ENCODE peak calls at places on chromosome 13, in eight cellular contexts. One of them, this sample, is unnamed.

GRCh38 chr13:80664930-80665329 is 324.0 kb upstream of the SPRY2 start:
- DNase-seq in cardiac muscle cell: peak; percentile 68
- DNase-seq in brain microvascular endothelial cell: no peak
- DNase-seq in GOT3: no peak
- DNase-seq in head of caudate nucleus: no peak
- DNase-seq in KG1: no peak
- DNase-seq in H9: no peak
- DNase-seq in aorta: no peak
- DNase-seq in this sample: no peak

GRCh38 chr13:85997587-85997986 is 198.4 kb upstream of the SLITRK6 start:
- DNase-seq in aorta: no peak
- DNase-seq in cardiac muscle cell: no peak
- DNase-seq in brain microvascular endothelial cell: no peak
- DNase-seq in KG1: no peak
- DNase-seq in H9: no peak
- DNase-seq in head of caudate nucleus: no peak
- DNase-seq in GOT3: no peak
- DNase-seq in this sample: no peak

GRCh38 chr13:98445340-98446233 is 131.3 kb downstream of the STK24 start:
- DNase-seq in cardiac muscle cell: peak; percentile 64
- DNase-seq in brain microvascular endothelial cell: peak; percentile 34
- DNase-seq in KG1: peak; percentile 27
- DNase-seq in head of caudate nucleus: peak; percentile 70
- DNase-seq in GOT3: no peak
- DNase-seq in H9: peak; percentile 89
- DNase-seq in aorta: peak; percentile 91
- DNase-seq in this sample: peak; percentile 46

GRCh38 chr13:40535345-40535836 is 131.1 kb downstream of the FOXO1 start:
- DNase-seq in H9: no peak
- DNase-seq in cardiac muscle cell: no peak
- DNase-seq in KG1: no peak
- DNase-seq in GOT3: no peak
- DNase-seq in brain microvascular endothelial cell: no peak
- DNase-seq in head of caudate nucleus: no peak
- DNase-seq in aorta: no peak
- DNase-seq in this sample: no peak

GRCh38 chr13:62320129-62320724 is 904.6 kb upstream of the PCDH20 start:
- DNase-seq in KG1: no peak
- DNase-seq in brain microvascular endothelial cell: peak; percentile 24
- DNase-seq in H9: no peak
- DNase-seq in head of caudate nucleus: no peak
- DNase-seq in GOT3: no peak
- DNase-seq in aorta: no peak
- DNase-seq in cardiac muscle cell: peak; percentile 66
- DNase-seq in this sample: no peak

GRCh38 chr13:41588899-41589298 is 131.5 kb downstream of the RGCC start:
- DNase-seq in GOT3: no peak
- DNase-seq in brain microvascular endothelial cell: peak; percentile 75
- DNase-seq in KG1: no peak
- DNase-seq in H9: no peak
- DNase-seq in head of caudate nucleus: no peak
- DNase-seq in aorta: no peak
- DNase-seq in cardiac muscle cell: peak; percentile 73
- DNase-seq in this sample: peak; percentile 45

GRCh38 chr13:40096357-40096911 is 441.0 kb downstream of the COG6 start:
- DNase-seq in cardiac muscle cell: no peak
- DNase-seq in KG1: no peak
- DNase-seq in GOT3: no peak
- DNase-seq in H9: no peak
- DNase-seq in brain microvascular endothelial cell: no peak
- DNase-seq in head of caudate nucleus: no peak
- DNase-seq in aorta: no peak
- DNase-seq in this sample: no peak

GRCh38 chr13:94054159-94054558 is 425.3 kb downstream of the DCT start:
- DNase-seq in brain microvascular endothelial cell: no peak
- DNase-seq in KG1: no peak
- DNase-seq in aorta: peak; percentile 31
- DNase-seq in cardiac muscle cell: no peak
- DNase-seq in head of caudate nucleus: no peak
- DNase-seq in GOT3: no peak
- DNase-seq in H9: no peak
- DNase-seq in this sample: no peak

GRCh38 chr13:44273991-44274810 is 99.4 kb upstream of the SERP2 start:
- DNase-seq in H9: no peak
- DNase-seq in brain microvascular endothelial cell: no peak
- DNase-seq in GOT3: no peak
- DNase-seq in head of caudate nucleus: no peak
- DNase-seq in cardiac muscle cell: peak; percentile 52
- DNase-seq in KG1: no peak
- DNase-seq in aorta: no peak
- DNase-seq in this sample: no peak

GRCh38 chr13:114145256-114145655 is 12.8 kb upstream of the RASA3 start:
- DNase-seq in GOT3: no peak
- DNase-seq in cardiac muscle cell: no peak
- DNase-seq in head of caudate nucleus: no peak
- DNase-seq in KG1: no peak
- DNase-seq in aorta: no peak
- DNase-seq in H9: no peak
- DNase-seq in brain microvascular endothelial cell: no peak
- DNase-seq in this sample: no peak

GRCh38 chr13:98439136-98439828 is 137.6 kb downstream of the STK24 start:
- DNase-seq in GOT3: no peak
- DNase-seq in H9: no peak
- DNase-seq in KG1: no peak
- DNase-seq in brain microvascular endothelial cell: no peak
- DNase-seq in aorta: peak; percentile 65
- DNase-seq in cardiac muscle cell: no peak
- DNase-seq in head of caudate nucleus: no peak
- DNase-seq in this sample: no peak

GRCh38 chr13:30791354-30791921 is 56.1 kb downstream of the ALOX5AP start:
- DNase-seq in cardiac muscle cell: peak; percentile 23
- DNase-seq in head of caudate nucleus: no peak
- DNase-seq in brain microvascular endothelial cell: no peak
- DNase-seq in aorta: no peak
- DNase-seq in H9: no peak
- DNase-seq in GOT3: no peak
- DNase-seq in KG1: no peak
- DNase-seq in this sample: no peak

GRCh38 chr13:105817011-105817410 is 718.5 kb downstream of the EFNB2 start:
- DNase-seq in GOT3: no peak
- DNase-seq in head of caudate nucleus: no peak
- DNase-seq in H9: peak; percentile 67
- DNase-seq in KG1: no peak
- DNase-seq in aorta: no peak
- DNase-seq in brain microvascular endothelial cell: no peak
- DNase-seq in cardiac muscle cell: no peak
- DNase-seq in this sample: no peak

GRCh38 chr13:50268500-50268899 is 253.3 kb downstream of the KCNRG start:
- DNase-seq in H9: no peak
- DNase-seq in cardiac muscle cell: peak; percentile 44
- DNase-seq in aorta: no peak
- DNase-seq in KG1: no peak
- DNase-seq in GOT3: no peak
- DNase-seq in head of caudate nucleus: no peak
- DNase-seq in brain microvascular endothelial cell: no peak
- DNase-seq in this sample: no peak

GRCh38 chr13:57437587-57437986 is 194.0 kb upstream of the PCDH17 start:
- DNase-seq in GOT3: no peak
- DNase-seq in head of caudate nucleus: no peak
- DNase-seq in H9: peak; percentile 22
- DNase-seq in cardiac muscle cell: no peak
- DNase-seq in brain microvascular endothelial cell: no peak
- DNase-seq in aorta: no peak
- DNase-seq in KG1: no peak
- DNase-seq in this sample: no peak

GRCh38 chr13:97436845-97437244 is 2.9 kb downstream of the RAP2A start:
- DNase-seq in head of caudate nucleus: no peak
- DNase-seq in GOT3: no peak
- DNase-seq in aorta: no peak
- DNase-seq in H9: no peak
- DNase-seq in KG1: no peak
- DNase-seq in cardiac muscle cell: no peak
- DNase-seq in brain microvascular endothelial cell: no peak
- DNase-seq in this sample: no peak

GRCh38 chr13:79445968-79446645 is 34.8 kb upstream of the NDFIP2 start:
- DNase-seq in head of caudate nucleus: no peak
- DNase-seq in H9: peak; percentile 66
- DNase-seq in KG1: no peak
- DNase-seq in GOT3: no peak
- DNase-seq in brain microvascular endothelial cell: no peak
- DNase-seq in aorta: no peak
- DNase-seq in cardiac muscle cell: no peak
- DNase-seq in this sample: no peak

GRCh38 chr13:21074601-21075302 is 13.4 kb upstream of the LATS2 start:
- DNase-seq in GOT3: no peak
- DNase-seq in cardiac muscle cell: peak; percentile 46
- DNase-seq in brain microvascular endothelial cell: no peak
- DNase-seq in head of caudate nucleus: no peak
- DNase-seq in KG1: peak; percentile 89
- DNase-seq in H9: no peak
- DNase-seq in aorta: no peak
- DNase-seq in this sample: peak; percentile 47

GRCh38 chr13:35164324-35164932 is 222.4 kb downstream of the NBEA start:
- DNase-seq in head of caudate nucleus: no peak
- DNase-seq in KG1: peak; percentile 50
- DNase-seq in H9: no peak
- DNase-seq in cardiac muscle cell: peak; percentile 57
- DNase-seq in aorta: no peak
- DNase-seq in GOT3: no peak
- DNase-seq in brain microvascular endothelial cell: no peak
- DNase-seq in this sample: peak; percentile 1

GRCh38 chr13:76980075-76980718 is 11.7 kb upstream of the CLN5 start:
- DNase-seq in cardiac muscle cell: peak; percentile 64
- DNase-seq in KG1: peak; percentile 55
- DNase-seq in aorta: peak; percentile 96
- DNase-seq in GOT3: peak; percentile 32
- DNase-seq in head of caudate nucleus: peak; percentile 87
- DNase-seq in H9: peak; percentile 95
- DNase-seq in brain microvascular endothelial cell: peak; percentile 37
- DNase-seq in this sample: no peak

GRCh38 chr13:113296842-113297369 is at the start of gene LAMP1:
- DNase-seq in GOT3: peak; percentile 91
- DNase-seq in aorta: peak; percentile 99
- DNase-seq in head of caudate nucleus: peak; percentile 95
- DNase-seq in cardiac muscle cell: peak; percentile 99
- DNase-seq in brain microvascular endothelial cell: peak; percentile 92
- DNase-seq in KG1: peak; percentile 89
- DNase-seq in H9: peak; percentile 98
- DNase-seq in this sample: peak; percentile 100

GRCh38 chr13:99357149-99357596 is 50.0 kb upstream of the GPR183 start:
- DNase-seq in aorta: no peak
- DNase-seq in GOT3: no peak
- DNase-seq in KG1: no peak
- DNase-seq in head of caudate nucleus: no peak
- DNase-seq in brain microvascular endothelial cell: peak; percentile 91
- DNase-seq in cardiac muscle cell: peak; percentile 83
- DNase-seq in H9: no peak
- DNase-seq in this sample: no peak

GRCh38 chr13:44876782-44877324 is 112.4 kb downstream of the NUFIP1 start:
- DNase-seq in GOT3: no peak
- DNase-seq in H9: peak; percentile 88
- DNase-seq in aorta: no peak
- DNase-seq in KG1: no peak
- DNase-seq in head of caudate nucleus: no peak
- DNase-seq in cardiac muscle cell: no peak
- DNase-seq in brain microvascular endothelial cell: no peak
- DNase-seq in this sample: no peak

GRCh38 chr13:26420282-26420960 is 137.1 kb upstream of the WASF3 start:
- DNase-seq in brain microvascular endothelial cell: no peak
- DNase-seq in cardiac muscle cell: no peak
- DNase-seq in H9: no peak
- DNase-seq in KG1: no peak
- DNase-seq in aorta: no peak
- DNase-seq in GOT3: no peak
- DNase-seq in head of caudate nucleus: no peak
- DNase-seq in this sample: no peak

GRCh38 chr13:41707192-41707858 is 250.0 kb downstream of the RGCC start:
- DNase-seq in head of caudate nucleus: no peak
- DNase-seq in GOT3: no peak
- DNase-seq in brain microvascular endothelial cell: no peak
- DNase-seq in cardiac muscle cell: peak; percentile 44
- DNase-seq in KG1: no peak
- DNase-seq in H9: no peak
- DNase-seq in aorta: no peak
- DNase-seq in this sample: no peak

GRCh38 chr13:76210262-76210661 is 574.1 kb downstream of the LMO7 start:
- DNase-seq in brain microvascular endothelial cell: peak; percentile 39
- DNase-seq in head of caudate nucleus: no peak
- DNase-seq in cardiac muscle cell: peak; percentile 2
- DNase-seq in aorta: no peak
- DNase-seq in H9: no peak
- DNase-seq in GOT3: no peak
- DNase-seq in KG1: no peak
- DNase-seq in this sample: no peak

GRCh38 chr13:61030445-61030844 is 385.2 kb downstream of the PCDH20 start:
- DNase-seq in KG1: no peak
- DNase-seq in head of caudate nucleus: no peak
- DNase-seq in aorta: no peak
- DNase-seq in GOT3: no peak
- DNase-seq in brain microvascular endothelial cell: no peak
- DNase-seq in H9: no peak
- DNase-seq in cardiac muscle cell: no peak
- DNase-seq in this sample: no peak

GRCh38 chr13:26022538-26023292 is 29.1 kb downstream of the SHISA2 start:
- DNase-seq in cardiac muscle cell: peak; percentile 67
- DNase-seq in GOT3: peak; percentile 43
- DNase-seq in aorta: peak; percentile 93
- DNase-seq in brain microvascular endothelial cell: peak; percentile 78
- DNase-seq in head of caudate nucleus: no peak
- DNase-seq in H9: no peak
- DNase-seq in KG1: no peak
- DNase-seq in this sample: no peak

GRCh38 chr13:77760893-77761292 is 63.4 kb downstream of the SLAIN1 start:
- DNase-seq in GOT3: no peak
- DNase-seq in head of caudate nucleus: no peak
- DNase-seq in cardiac muscle cell: no peak
- DNase-seq in KG1: no peak
- DNase-seq in aorta: no peak
- DNase-seq in H9: no peak
- DNase-seq in brain microvascular endothelial cell: no peak
- DNase-seq in this sample: no peak

GRCh38 chr13:75437582-75438318 is 44.2 kb downstream of the TBC1D4 start:
- DNase-seq in head of caudate nucleus: no peak
- DNase-seq in cardiac muscle cell: peak; percentile 65
- DNase-seq in H9: no peak
- DNase-seq in aorta: no peak
- DNase-seq in GOT3: no peak
- DNase-seq in brain microvascular endothelial cell: peak; percentile 45
- DNase-seq in KG1: no peak
- DNase-seq in this sample: no peak

GRCh38 chr13:38308736-38309135 is 40.9 kb upstream of the UFM1 start:
- DNase-seq in GOT3: no peak
- DNase-seq in head of caudate nucleus: no peak
- DNase-seq in KG1: no peak
- DNase-seq in brain microvascular endothelial cell: peak; percentile 41
- DNase-seq in cardiac muscle cell: peak; percentile 34
- DNase-seq in H9: no peak
- DNase-seq in aorta: no peak
- DNase-seq in this sample: no peak

GRCh38 chr13:75960538-75960994 is 324.4 kb downstream of the LMO7 start:
- DNase-seq in KG1: no peak
- DNase-seq in head of caudate nucleus: no peak
- DNase-seq in brain microvascular endothelial cell: no peak
- DNase-seq in H9: no peak
- DNase-seq in aorta: no peak
- DNase-seq in GOT3: no peak
- DNase-seq in cardiac muscle cell: no peak
- DNase-seq in this sample: no peak

GRCh38 chr13:41231786-41232185 is 31.6 kb downstream of the MTRF1 start:
- DNase-seq in cardiac muscle cell: peak; percentile 43
- DNase-seq in H9: no peak
- DNase-seq in head of caudate nucleus: no peak
- DNase-seq in aorta: no peak
- DNase-seq in GOT3: no peak
- DNase-seq in brain microvascular endothelial cell: peak; percentile 40
- DNase-seq in KG1: no peak
- DNase-seq in this sample: no peak

GRCh38 chr13:80906860-80907259 is 565.9 kb upstream of the SPRY2 start:
- DNase-seq in brain microvascular endothelial cell: no peak
- DNase-seq in head of caudate nucleus: no peak
- DNase-seq in cardiac muscle cell: no peak
- DNase-seq in aorta: no peak
- DNase-seq in KG1: no peak
- DNase-seq in GOT3: no peak
- DNase-seq in H9: no peak
- DNase-seq in this sample: no peak